ENCODE peak calls at places on chromosome 15, in four cellular contexts. One of them, this sample, is unnamed.

GRCh38 chr15:74367296-74367854 is at the start of gene CYP11A1:
- DNase-seq in non-pigmented ciliary epithelial cell: no peak
- DNase-seq in NAMALWA: no peak
- DNase-seq in H4: peak; percentile 1
- DNase-seq in this sample: no peak

GRCh38 chr15:62532367-62532766 is 367.3 kb upstream of the C2CD4B start:
- DNase-seq in H4: no peak
- DNase-seq in NAMALWA: no peak
- DNase-seq in non-pigmented ciliary epithelial cell: no peak
- DNase-seq in this sample: no peak

GRCh38 chr15:28068930-28069329 is 30.2 kb downstream of the OCA2 start:
- DNase-seq in H4: no peak
- DNase-seq in NAMALWA: no peak
- DNase-seq in non-pigmented ciliary epithelial cell: no peak
- DNase-seq in this sample: no peak

GRCh38 chr15:52146776-52147175 is 34.2 kb upstream of the BCL2L10 start:
- DNase-seq in non-pigmented ciliary epithelial cell: no peak
- DNase-seq in NAMALWA: no peak
- DNase-seq in H4: no peak
- DNase-seq in this sample: no peak

GRCh38 chr15:66161108-66161507 is 92.4 kb downstream of the MEGF11 start:
- DNase-seq in non-pigmented ciliary epithelial cell: no peak
- DNase-seq in NAMALWA: no peak
- DNase-seq in H4: no peak
- DNase-seq in this sample: no peak

GRCh38 chr15:38652998-38653397 is 88.4 kb upstream of the RASGRP1 start:
- DNase-seq in NAMALWA: peak; percentile 29
- DNase-seq in non-pigmented ciliary epithelial cell: no peak
- DNase-seq in H4: no peak
- DNase-seq in this sample: no peak

GRCh38 chr15:25871403-25871802 is 8.3 kb upstream of the ATP10A start:
- DNase-seq in H4: no peak
- DNase-seq in NAMALWA: no peak
- DNase-seq in non-pigmented ciliary epithelial cell: no peak
- DNase-seq in this sample: no peak

GRCh38 chr15:79475312-79475711 is 43.2 kb downstream of the MINAR1 start:
- DNase-seq in H4: no peak
- DNase-seq in non-pigmented ciliary epithelial cell: no peak
- DNase-seq in NAMALWA: no peak
- DNase-seq in this sample: no peak

GRCh38 chr15:43329960-43330779 is at the start of gene LCMT2:
- DNase-seq in NAMALWA: peak; percentile 96
- DNase-seq in non-pigmented ciliary epithelial cell: peak; percentile 69
- DNase-seq in H4: peak; percentile 94
- DNase-seq in this sample: no peak

GRCh38 chr15:73165844-73166243 is 113.6 kb downstream of the NEO1 start:
- DNase-seq in H4: no peak
- DNase-seq in NAMALWA: no peak
- DNase-seq in non-pigmented ciliary epithelial cell: no peak
- DNase-seq in this sample: no peak

GRCh38 chr15:87564666-87565065 is 691.9 kb downstream of the NTRK3 start:
- DNase-seq in non-pigmented ciliary epithelial cell: no peak
- DNase-seq in H4: no peak
- DNase-seq in NAMALWA: no peak
- DNase-seq in this sample: no peak

GRCh38 chr15:60620707-60621106 is 141.8 kb upstream of the ICE2 start:
- DNase-seq in H4: no peak
- DNase-seq in NAMALWA: no peak
- DNase-seq in non-pigmented ciliary epithelial cell: no peak
- DNase-seq in this sample: no peak

GRCh38 chr15:83613716-83614115 is 40.2 kb upstream of the ADAMTSL3 start:
- DNase-seq in H4: no peak
- DNase-seq in non-pigmented ciliary epithelial cell: no peak
- DNase-seq in NAMALWA: no peak
- DNase-seq in this sample: no peak

GRCh38 chr15:86691091-86691490 is 611.4 kb downstream of the AGBL1 start:
- DNase-seq in non-pigmented ciliary epithelial cell: no peak
- DNase-seq in NAMALWA: peak; percentile 25
- DNase-seq in H4: no peak
- DNase-seq in this sample: no peak

GRCh38 chr15:62901087-62901486 is 141.5 kb upstream of the TPM1 start:
- DNase-seq in NAMALWA: no peak
- DNase-seq in H4: no peak
- DNase-seq in non-pigmented ciliary epithelial cell: no peak
- DNase-seq in this sample: no peak

GRCh38 chr15:28895146-28895545 is 9.4 kb downstream of the APBA2 start:
- DNase-seq in non-pigmented ciliary epithelial cell: no peak
- DNase-seq in H4: no peak
- DNase-seq in NAMALWA: no peak
- DNase-seq in this sample: no peak

GRCh38 chr15:63997715-63998442 is 48.4 kb downstream of the DAPK2 start:
- DNase-seq in non-pigmented ciliary epithelial cell: no peak
- DNase-seq in H4: no peak
- DNase-seq in NAMALWA: no peak
- DNase-seq in this sample: no peak

GRCh38 chr15:79724312-79724711 is 172.5 kb downstream of the MTHFS start:
- DNase-seq in NAMALWA: no peak
- DNase-seq in non-pigmented ciliary epithelial cell: peak; percentile 23
- DNase-seq in H4: no peak
- DNase-seq in this sample: no peak

GRCh38 chr15:31364301-31365031 is 37.8 kb downstream of the KLF13 start:
- DNase-seq in H4: no peak
- DNase-seq in NAMALWA: peak; percentile 33
- DNase-seq in non-pigmented ciliary epithelial cell: no peak
- DNase-seq in this sample: no peak

GRCh38 chr15:60548101-60548500 is 69.2 kb upstream of the ICE2 start:
- DNase-seq in non-pigmented ciliary epithelial cell: no peak
- DNase-seq in NAMALWA: no peak
- DNase-seq in H4: no peak
- DNase-seq in this sample: no peak